ENCODE peak calls at places on chromosomes 1 and 21, in ten cellular contexts. One of them, this sample, is unnamed.

GRCh38 chr1:37680933-37681332 is 11.4 kb upstream of the CDCA8 start:
- DNase-seq in activated naive CD4-positive, alpha-beta T cell treated with anti-CD3 and anti-CD28 coated beads for 36 hours: no peak
- DNase-seq in activated CD8-positive, alpha-beta T cell treated with anti-CD3 and anti-CD28 coated beads for 36 hours: no peak
- DNase-seq in testis: no peak
- DNase-seq in ascending aorta: no peak
- DNase-seq in fibroblast of mammary gland: no peak
- DNase-seq in iris pigment epithelial cell: no peak
- DNase-seq in stimulated activated CD4-positive, alpha-beta T cell treated with anti-CD3 and anti-CD28 coated beads, Interleukin-4, amount 100 ng/mL, for 24 hours: no peak
- DNase-seq in HL-60: no peak
- DNase-seq in NCI-H1436: no peak
- DNase-seq in this sample: no peak

GRCh38 chr1:11594222-11594621 is 60.0 kb downstream of the FBXO2 start:
- DNase-seq in activated naive CD4-positive, alpha-beta T cell treated with anti-CD3 and anti-CD28 coated beads for 36 hours: no peak
- DNase-seq in activated CD8-positive, alpha-beta T cell treated with anti-CD3 and anti-CD28 coated beads for 36 hours: no peak
- DNase-seq in testis: no peak
- DNase-seq in ascending aorta: no peak
- DNase-seq in fibroblast of mammary gland: peak; percentile 5
- DNase-seq in iris pigment epithelial cell: peak; percentile 57
- DNase-seq in stimulated activated CD4-positive, alpha-beta T cell treated with anti-CD3 and anti-CD28 coated beads, Interleukin-4, amount 100 ng/mL, for 24 hours: no peak
- DNase-seq in HL-60: no peak
- DNase-seq in NCI-H1436: no peak
- DNase-seq in this sample: no peak

GRCh38 chr1:42335809-42336518 is 929 bp upstream of the FOXJ3 start:
- DNase-seq in activated naive CD4-positive, alpha-beta T cell treated with anti-CD3 and anti-CD28 coated beads for 36 hours: peak; percentile 18
- DNase-seq in activated CD8-positive, alpha-beta T cell treated with anti-CD3 and anti-CD28 coated beads for 36 hours: peak; percentile 34
- DNase-seq in testis: no peak
- DNase-seq in ascending aorta: peak; percentile 63
- DNase-seq in fibroblast of mammary gland: peak; percentile 71
- DNase-seq in iris pigment epithelial cell: peak; percentile 77
- DNase-seq in stimulated activated CD4-positive, alpha-beta T cell treated with anti-CD3 and anti-CD28 coated beads, Interleukin-4, amount 100 ng/mL, for 24 hours: no peak
- DNase-seq in HL-60: no peak
- DNase-seq in NCI-H1436: peak; percentile 23
- DNase-seq in this sample: peak; percentile 94

GRCh38 chr1:223364685-223365382 is 858 bp upstream of the SUSD4 start:
- DNase-seq in activated naive CD4-positive, alpha-beta T cell treated with anti-CD3 and anti-CD28 coated beads for 36 hours: peak; percentile 16
- DNase-seq in activated CD8-positive, alpha-beta T cell treated with anti-CD3 and anti-CD28 coated beads for 36 hours: peak; percentile 27
- DNase-seq in testis: peak; percentile 30
- DNase-seq in ascending aorta: no peak
- DNase-seq in fibroblast of mammary gland: no peak
- DNase-seq in iris pigment epithelial cell: no peak
- DNase-seq in stimulated activated CD4-positive, alpha-beta T cell treated with anti-CD3 and anti-CD28 coated beads, Interleukin-4, amount 100 ng/mL, for 24 hours: peak; percentile 17
- DNase-seq in HL-60: no peak
- DNase-seq in NCI-H1436: peak; percentile 48
- DNase-seq in this sample: no peak

GRCh38 chr1:48870596-48870995 is 93.9 kb upstream of the BEND5 start:
- DNase-seq in activated naive CD4-positive, alpha-beta T cell treated with anti-CD3 and anti-CD28 coated beads for 36 hours: peak; percentile 18
- DNase-seq in activated CD8-positive, alpha-beta T cell treated with anti-CD3 and anti-CD28 coated beads for 36 hours: peak; percentile 47
- DNase-seq in testis: peak; percentile 19
- DNase-seq in ascending aorta: no peak
- DNase-seq in fibroblast of mammary gland: peak; percentile 44
- DNase-seq in iris pigment epithelial cell: peak; percentile 17
- DNase-seq in stimulated activated CD4-positive, alpha-beta T cell treated with anti-CD3 and anti-CD28 coated beads, Interleukin-4, amount 100 ng/mL, for 24 hours: no peak
- DNase-seq in HL-60: no peak
- DNase-seq in NCI-H1436: peak; percentile 43
- DNase-seq in this sample: no peak

GRCh38 chr1:118978914-118979701 is 9.0 kb downstream of the TBX15 start:
- DNase-seq in activated naive CD4-positive, alpha-beta T cell treated with anti-CD3 and anti-CD28 coated beads for 36 hours: no peak
- DNase-seq in activated CD8-positive, alpha-beta T cell treated with anti-CD3 and anti-CD28 coated beads for 36 hours: no peak
- DNase-seq in testis: no peak
- DNase-seq in ascending aorta: no peak
- DNase-seq in fibroblast of mammary gland: peak; percentile 56
- DNase-seq in iris pigment epithelial cell: no peak
- DNase-seq in stimulated activated CD4-positive, alpha-beta T cell treated with anti-CD3 and anti-CD28 coated beads, Interleukin-4, amount 100 ng/mL, for 24 hours: no peak
- DNase-seq in HL-60: no peak
- DNase-seq in NCI-H1436: no peak
- DNase-seq in this sample: no peak

GRCh38 chr1:222777463-222777862 is 37.4 kb upstream of the DISP1 start:
- DNase-seq in activated naive CD4-positive, alpha-beta T cell treated with anti-CD3 and anti-CD28 coated beads for 36 hours: no peak
- DNase-seq in activated CD8-positive, alpha-beta T cell treated with anti-CD3 and anti-CD28 coated beads for 36 hours: no peak
- DNase-seq in testis: no peak
- DNase-seq in ascending aorta: no peak
- DNase-seq in fibroblast of mammary gland: peak; percentile 92
- DNase-seq in iris pigment epithelial cell: peak; percentile 80
- DNase-seq in stimulated activated CD4-positive, alpha-beta T cell treated with anti-CD3 and anti-CD28 coated beads, Interleukin-4, amount 100 ng/mL, for 24 hours: no peak
- DNase-seq in HL-60: no peak
- DNase-seq in NCI-H1436: no peak
- DNase-seq in this sample: peak; percentile 47

GRCh38 chr1:41351262-41352151 is 9.7 kb upstream of the FOXO6 start:
- DNase-seq in activated naive CD4-positive, alpha-beta T cell treated with anti-CD3 and anti-CD28 coated beads for 36 hours: no peak
- DNase-seq in activated CD8-positive, alpha-beta T cell treated with anti-CD3 and anti-CD28 coated beads for 36 hours: no peak
- DNase-seq in testis: no peak
- DNase-seq in ascending aorta: peak; percentile 39
- DNase-seq in fibroblast of mammary gland: no peak
- DNase-seq in iris pigment epithelial cell: no peak
- DNase-seq in stimulated activated CD4-positive, alpha-beta T cell treated with anti-CD3 and anti-CD28 coated beads, Interleukin-4, amount 100 ng/mL, for 24 hours: no peak
- DNase-seq in HL-60: no peak
- DNase-seq in NCI-H1436: no peak
- DNase-seq in this sample: no peak

GRCh38 chr21:36693144-36694040 is 5.5 kb upstream of the SIM2 start:
- DNase-seq in activated naive CD4-positive, alpha-beta T cell treated with anti-CD3 and anti-CD28 coated beads for 36 hours: no peak
- DNase-seq in activated CD8-positive, alpha-beta T cell treated with anti-CD3 and anti-CD28 coated beads for 36 hours: no peak
- DNase-seq in testis: no peak
- DNase-seq in ascending aorta: no peak
- DNase-seq in fibroblast of mammary gland: no peak
- DNase-seq in iris pigment epithelial cell: no peak
- DNase-seq in stimulated activated CD4-positive, alpha-beta T cell treated with anti-CD3 and anti-CD28 coated beads, Interleukin-4, amount 100 ng/mL, for 24 hours: no peak
- DNase-seq in HL-60: no peak
- DNase-seq in NCI-H1436: no peak
- DNase-seq in this sample: no peak

GRCh38 chr1:79859212-79859948 is 852.9 kb upstream of the ADGRL4 start:
- DNase-seq in activated naive CD4-positive, alpha-beta T cell treated with anti-CD3 and anti-CD28 coated beads for 36 hours: no peak
- DNase-seq in activated CD8-positive, alpha-beta T cell treated with anti-CD3 and anti-CD28 coated beads for 36 hours: no peak
- DNase-seq in testis: no peak
- DNase-seq in ascending aorta: no peak
- DNase-seq in fibroblast of mammary gland: peak; percentile 87
- DNase-seq in iris pigment epithelial cell: peak; percentile 73
- DNase-seq in stimulated activated CD4-positive, alpha-beta T cell treated with anti-CD3 and anti-CD28 coated beads, Interleukin-4, amount 100 ng/mL, for 24 hours: no peak
- DNase-seq in HL-60: no peak
- DNase-seq in NCI-H1436: no peak
- DNase-seq in this sample: no peak

GRCh38 chr1:91801496-91802115 is 84.3 kb downstream of the TGFBR3 start:
- DNase-seq in activated naive CD4-positive, alpha-beta T cell treated with anti-CD3 and anti-CD28 coated beads for 36 hours: no peak
- DNase-seq in activated CD8-positive, alpha-beta T cell treated with anti-CD3 and anti-CD28 coated beads for 36 hours: no peak
- DNase-seq in testis: no peak
- DNase-seq in ascending aorta: no peak
- DNase-seq in fibroblast of mammary gland: no peak
- DNase-seq in iris pigment epithelial cell: no peak
- DNase-seq in stimulated activated CD4-positive, alpha-beta T cell treated with anti-CD3 and anti-CD28 coated beads, Interleukin-4, amount 100 ng/mL, for 24 hours: no peak
- DNase-seq in HL-60: no peak
- DNase-seq in NCI-H1436: no peak
- DNase-seq in this sample: no peak

GRCh38 chr1:10761503-10762152 is 34.8 kb downstream of the CASZ1 start:
- DNase-seq in activated naive CD4-positive, alpha-beta T cell treated with anti-CD3 and anti-CD28 coated beads for 36 hours: no peak
- DNase-seq in activated CD8-positive, alpha-beta T cell treated with anti-CD3 and anti-CD28 coated beads for 36 hours: no peak
- DNase-seq in testis: no peak
- DNase-seq in ascending aorta: no peak
- DNase-seq in fibroblast of mammary gland: no peak
- DNase-seq in iris pigment epithelial cell: no peak
- DNase-seq in stimulated activated CD4-positive, alpha-beta T cell treated with anti-CD3 and anti-CD28 coated beads, Interleukin-4, amount 100 ng/mL, for 24 hours: no peak
- DNase-seq in HL-60: no peak
- DNase-seq in NCI-H1436: no peak
- DNase-seq in this sample: no peak

GRCh38 chr21:39601194-39601940 is 11.4 kb upstream of the B3GALT5 start:
- DNase-seq in activated naive CD4-positive, alpha-beta T cell treated with anti-CD3 and anti-CD28 coated beads for 36 hours: no peak
- DNase-seq in activated CD8-positive, alpha-beta T cell treated with anti-CD3 and anti-CD28 coated beads for 36 hours: no peak
- DNase-seq in testis: no peak
- DNase-seq in ascending aorta: no peak
- DNase-seq in fibroblast of mammary gland: no peak
- DNase-seq in iris pigment epithelial cell: no peak
- DNase-seq in stimulated activated CD4-positive, alpha-beta T cell treated with anti-CD3 and anti-CD28 coated beads, Interleukin-4, amount 100 ng/mL, for 24 hours: no peak
- DNase-seq in HL-60: no peak
- DNase-seq in NCI-H1436: no peak
- DNase-seq in this sample: no peak

GRCh38 chr1:229130028-229130668 is 140.8 kb upstream of the RAB4A start:
- DNase-seq in activated naive CD4-positive, alpha-beta T cell treated with anti-CD3 and anti-CD28 coated beads for 36 hours: peak; percentile 47
- DNase-seq in activated CD8-positive, alpha-beta T cell treated with anti-CD3 and anti-CD28 coated beads for 36 hours: peak; percentile 23
- DNase-seq in testis: peak; percentile 44
- DNase-seq in ascending aorta: no peak
- DNase-seq in fibroblast of mammary gland: no peak
- DNase-seq in iris pigment epithelial cell: no peak
- DNase-seq in stimulated activated CD4-positive, alpha-beta T cell treated with anti-CD3 and anti-CD28 coated beads, Interleukin-4, amount 100 ng/mL, for 24 hours: no peak
- DNase-seq in HL-60: peak; percentile 97
- DNase-seq in NCI-H1436: no peak
- DNase-seq in this sample: no peak